ENCODE peak calls at places on chromosomes 1 and 21, in six cellular contexts. One of them, this sample, is unnamed.
A peak's percentile ranks its signal among the peaks of the same experiment; 100 is the strongest.

GRCh38 chr1:150282558-150282958 is 204 bp downstream of the CIART start:
- DNase-seq in left ventricle myocardium inferior: no peak
- DNase-seq in neural progenitor cell: no peak
- DNase-seq in epithelial cell of esophagus: no peak
- DNase-seq in PC-3: no peak
- DNase-seq in psoas muscle: no peak
- DNase-seq in this sample: no peak

GRCh38 chr1:61391730-61392129 is 309.4 kb downstream of the NFIA start:
- DNase-seq in left ventricle myocardium inferior: no peak
- DNase-seq in neural progenitor cell: no peak
- DNase-seq in epithelial cell of esophagus: no peak
- DNase-seq in PC-3: no peak
- DNase-seq in psoas muscle: no peak
- DNase-seq in this sample: no peak

GRCh38 chr1:24463756-24464377 is 38.8 kb upstream of the RCAN3 start:
- DNase-seq in left ventricle myocardium inferior: no peak
- DNase-seq in neural progenitor cell: peak; percentile 52
- DNase-seq in epithelial cell of esophagus: no peak
- DNase-seq in PC-3: no peak
- DNase-seq in psoas muscle: no peak
- DNase-seq in this sample: no peak

GRCh38 chr1:183288583-183288982 is 102.5 kb downstream of the LAMC2 start:
- DNase-seq in left ventricle myocardium inferior: no peak
- DNase-seq in neural progenitor cell: no peak
- DNase-seq in epithelial cell of esophagus: no peak
- DNase-seq in PC-3: no peak
- DNase-seq in psoas muscle: no peak
- DNase-seq in this sample: no peak

GRCh38 chr1:23101101-23101827 is 67.4 kb downstream of the LUZP1 start:
- DNase-seq in left ventricle myocardium inferior: no peak
- DNase-seq in neural progenitor cell: no peak
- DNase-seq in epithelial cell of esophagus: peak; percentile 54
- DNase-seq in PC-3: peak; percentile 30
- DNase-seq in psoas muscle: no peak
- DNase-seq in this sample: no peak

GRCh38 chr1:165762725-165763124 is 5.9 kb downstream of the TMCO1 start:
- DNase-seq in left ventricle myocardium inferior: no peak
- DNase-seq in neural progenitor cell: no peak
- DNase-seq in epithelial cell of esophagus: no peak
- DNase-seq in PC-3: no peak
- DNase-seq in psoas muscle: no peak
- DNase-seq in this sample: no peak

GRCh38 chr1:15668089-15668754 is 15.9 kb upstream of the PLEKHM2 start:
- DNase-seq in left ventricle myocardium inferior: no peak
- DNase-seq in neural progenitor cell: no peak
- DNase-seq in epithelial cell of esophagus: peak; percentile 60
- DNase-seq in PC-3: peak; percentile 18
- DNase-seq in psoas muscle: no peak
- DNase-seq in this sample: no peak

GRCh38 chr1:221708987-221709386 is 32.9 kb downstream of the DUSP10 start:
- DNase-seq in left ventricle myocardium inferior: no peak
- DNase-seq in neural progenitor cell: peak; percentile 68
- DNase-seq in epithelial cell of esophagus: peak; percentile 70
- DNase-seq in PC-3: peak; percentile 52
- DNase-seq in psoas muscle: no peak
- DNase-seq in this sample: peak; percentile 14

GRCh38 chr1:28417441-28418277 is 48.1 kb downstream of the PHACTR4 start:
- DNase-seq in left ventricle myocardium inferior: no peak
- DNase-seq in neural progenitor cell: no peak
- DNase-seq in epithelial cell of esophagus: peak; percentile 98
- DNase-seq in PC-3: peak; percentile 63
- DNase-seq in psoas muscle: no peak
- DNase-seq in this sample: no peak

GRCh38 chr1:213779228-213779627 is 208.5 kb upstream of the PROX1 start:
- DNase-seq in left ventricle myocardium inferior: no peak
- DNase-seq in neural progenitor cell: no peak
- DNase-seq in epithelial cell of esophagus: peak; percentile 63
- DNase-seq in PC-3: peak; percentile 95
- DNase-seq in psoas muscle: no peak
- DNase-seq in this sample: no peak

GRCh38 chr1:51622455-51622913 is 5.6 kb downstream of the OSBPL9 start:
- DNase-seq in left ventricle myocardium inferior: peak; percentile 22
- DNase-seq in neural progenitor cell: no peak
- DNase-seq in epithelial cell of esophagus: peak; percentile 95
- DNase-seq in PC-3: peak; percentile 97
- DNase-seq in psoas muscle: peak; percentile 70
- DNase-seq in this sample: no peak

GRCh38 chr21:43800124-43800523 is 10.7 kb downstream of the RRP1 start:
- DNase-seq in left ventricle myocardium inferior: no peak
- DNase-seq in neural progenitor cell: no peak
- DNase-seq in epithelial cell of esophagus: no peak
- DNase-seq in PC-3: no peak
- DNase-seq in psoas muscle: no peak
- DNase-seq in this sample: no peak

GRCh38 chr1:159015440-159015909 is 5.8 kb downstream of the IFI16 start:
- DNase-seq in left ventricle myocardium inferior: peak; percentile 35
- DNase-seq in neural progenitor cell: no peak
- DNase-seq in epithelial cell of esophagus: peak; percentile 92
- DNase-seq in PC-3: peak; percentile 36
- DNase-seq in psoas muscle: peak; percentile 49
- DNase-seq in this sample: no peak

GRCh38 chr1:182684128-182684828 is at the start of gene RGS8:
- DNase-seq in left ventricle myocardium inferior: no peak
- DNase-seq in neural progenitor cell: peak; percentile 54
- DNase-seq in epithelial cell of esophagus: no peak
- DNase-seq in PC-3: no peak
- DNase-seq in psoas muscle: no peak
- DNase-seq in this sample: no peak

GRCh38 chr21:14557413-14557812 is 11.3 kb upstream of the SAMSN1 start:
- DNase-seq in left ventricle myocardium inferior: no peak
- DNase-seq in neural progenitor cell: no peak
- DNase-seq in epithelial cell of esophagus: no peak
- DNase-seq in PC-3: no peak
- DNase-seq in psoas muscle: no peak
- DNase-seq in this sample: no peak

GRCh38 chr1:8097077-8097799 is 71.1 kb upstream of the ERRFI1 start:
- DNase-seq in left ventricle myocardium inferior: no peak
- DNase-seq in neural progenitor cell: no peak
- DNase-seq in epithelial cell of esophagus: peak; percentile 95
- DNase-seq in PC-3: peak; percentile 98
- DNase-seq in psoas muscle: no peak
- DNase-seq in this sample: no peak

GRCh38 chr21:35294231-35294898 is 245.3 kb upstream of the RUNX1 start:
- DNase-seq in left ventricle myocardium inferior: no peak
- DNase-seq in neural progenitor cell: peak; percentile 21
- DNase-seq in epithelial cell of esophagus: peak; percentile 37
- DNase-seq in PC-3: peak; percentile 50
- DNase-seq in psoas muscle: no peak
- DNase-seq in this sample: no peak

GRCh38 chr1:59520759-59521442 is 224.0 kb downstream of the FGGY start:
- DNase-seq in left ventricle myocardium inferior: no peak
- DNase-seq in neural progenitor cell: no peak
- DNase-seq in epithelial cell of esophagus: no peak
- DNase-seq in PC-3: no peak
- DNase-seq in psoas muscle: no peak
- DNase-seq in this sample: no peak

GRCh38 chr1:225635649-225636048 is 17.3 kb downstream of the ENAH start:
- DNase-seq in left ventricle myocardium inferior: no peak
- DNase-seq in neural progenitor cell: no peak
- DNase-seq in epithelial cell of esophagus: no peak
- DNase-seq in PC-3: no peak
- DNase-seq in psoas muscle: no peak
- DNase-seq in this sample: no peak

GRCh38 chr1:11711490-11711889 is 20.0 kb downstream of the DRAXIN start:
- DNase-seq in left ventricle myocardium inferior: no peak
- DNase-seq in neural progenitor cell: no peak
- DNase-seq in epithelial cell of esophagus: no peak
- DNase-seq in PC-3: no peak
- DNase-seq in psoas muscle: no peak
- DNase-seq in this sample: no peak

GRCh38 chr1:96488777-96489176 is 232.8 kb upstream of the PTBP2 start:
- DNase-seq in left ventricle myocardium inferior: no peak
- DNase-seq in neural progenitor cell: no peak
- DNase-seq in epithelial cell of esophagus: no peak
- DNase-seq in PC-3: no peak
- DNase-seq in psoas muscle: no peak
- DNase-seq in this sample: no peak

GRCh38 chr1:239560921-239561320 is 174.6 kb downstream of the CHRM3 start:
- DNase-seq in left ventricle myocardium inferior: no peak
- DNase-seq in neural progenitor cell: no peak
- DNase-seq in epithelial cell of esophagus: no peak
- DNase-seq in PC-3: no peak
- DNase-seq in psoas muscle: no peak
- DNase-seq in this sample: no peak
- TF ChIP-seq CTCF in left ventricle myocardium inferior: no peak
- TF ChIP-seq CTCF in neural progenitor cell: no peak
- TF ChIP-seq CTCF in epithelial cell of esophagus: no peak
- TF ChIP-seq CTCF in PC-3: no peak
- TF ChIP-seq CTCF in psoas muscle: no peak
- TF ChIP-seq CTCF in this sample: no peak

GRCh38 chr1:39671793-39672550 is at the start of gene NT5C1A:
- DNase-seq in left ventricle myocardium inferior: peak; percentile 76
- DNase-seq in neural progenitor cell: peak; percentile 71
- DNase-seq in epithelial cell of esophagus: no peak
- DNase-seq in PC-3: no peak
- DNase-seq in psoas muscle: peak; percentile 62
- DNase-seq in this sample: no peak

GRCh38 chr1:39670689-39671088 is 1.2 kb downstream of the NT5C1A start:
- DNase-seq in left ventricle myocardium inferior: no peak
- DNase-seq in neural progenitor cell: no peak
- DNase-seq in epithelial cell of esophagus: no peak
- DNase-seq in PC-3: no peak
- DNase-seq in psoas muscle: no peak
- DNase-seq in this sample: no peak

GRCh38 chr1:39673215-39673614 is 1.3 kb upstream of the NT5C1A start:
- DNase-seq in left ventricle myocardium inferior: no peak
- DNase-seq in neural progenitor cell: no peak
- DNase-seq in epithelial cell of esophagus: no peak
- DNase-seq in PC-3: no peak
- DNase-seq in psoas muscle: no peak
- DNase-seq in this sample: no peak

GRCh38 chr1:39671433-39671792 is 494 bp downstream of the NT5C1A start:
- DNase-seq in left ventricle myocardium inferior: peak; percentile 84
- DNase-seq in neural progenitor cell: peak; percentile 69
- DNase-seq in epithelial cell of esophagus: no peak
- DNase-seq in PC-3: no peak
- DNase-seq in psoas muscle: peak; percentile 84
- DNase-seq in this sample: no peak

GRCh38 chr1:39672551-39672947 is 642 bp upstream of the NT5C1A start:
- DNase-seq in left ventricle myocardium inferior: no peak
- DNase-seq in neural progenitor cell: peak; percentile 63
- DNase-seq in epithelial cell of esophagus: no peak
- DNase-seq in PC-3: no peak
- DNase-seq in psoas muscle: no peak
- DNase-seq in this sample: no peak
- TF ChIP-seq CTCF in left ventricle myocardium inferior: peak; percentile 51
- TF ChIP-seq CTCF in neural progenitor cell: peak; percentile 79
- TF ChIP-seq CTCF in epithelial cell of esophagus: no peak
- TF ChIP-seq CTCF in PC-3: peak; percentile 54
- TF ChIP-seq CTCF in psoas muscle: peak; percentile 45
- TF ChIP-seq CTCF in this sample: peak; percentile 57

GRCh38 chr1:222914861-222915632 is 100.2 kb downstream of the DISP1 start:
- DNase-seq in left ventricle myocardium inferior: no peak
- DNase-seq in neural progenitor cell: no peak
- DNase-seq in epithelial cell of esophagus: peak; percentile 80
- DNase-seq in PC-3: peak; percentile 92
- DNase-seq in psoas muscle: no peak
- DNase-seq in this sample: no peak
- TF ChIP-seq CTCF in left ventricle myocardium inferior: no peak
- TF ChIP-seq CTCF in neural progenitor cell: no peak
- TF ChIP-seq CTCF in epithelial cell of esophagus: no peak
- TF ChIP-seq CTCF in PC-3: peak; percentile 41
- TF ChIP-seq CTCF in psoas muscle: no peak
- TF ChIP-seq CTCF in this sample: no peak

GRCh38 chr1:43527111-43527878 is 3.4 kb upstream of the PTPRF start:
- DNase-seq in left ventricle myocardium inferior: peak; percentile 29
- DNase-seq in neural progenitor cell: no peak
- DNase-seq in epithelial cell of esophagus: no peak
- DNase-seq in PC-3: no peak
- DNase-seq in psoas muscle: no peak
- DNase-seq in this sample: no peak
- TF ChIP-seq CTCF in left ventricle myocardium inferior: no peak
- TF ChIP-seq CTCF in neural progenitor cell: no peak
- TF ChIP-seq CTCF in epithelial cell of esophagus: no peak
- TF ChIP-seq CTCF in PC-3: no peak
- TF ChIP-seq CTCF in psoas muscle: no peak
- TF ChIP-seq CTCF in this sample: no peak

GRCh38 chr21:23858878-23859277 is 1748.4 kb downstream of the MRPL39 start:
- DNase-seq in left ventricle myocardium inferior: no peak
- DNase-seq in neural progenitor cell: no peak
- DNase-seq in epithelial cell of esophagus: no peak
- DNase-seq in PC-3: no peak
- DNase-seq in psoas muscle: no peak
- DNase-seq in this sample: no peak

GRCh38 chr21:23853796-23854379 is 1753.4 kb downstream of the MRPL39 start:
- DNase-seq in left ventricle myocardium inferior: no peak
- DNase-seq in neural progenitor cell: no peak
- DNase-seq in epithelial cell of esophagus: peak; percentile 7
- DNase-seq in PC-3: peak; percentile 63
- DNase-seq in psoas muscle: no peak
- DNase-seq in this sample: no peak
- TF ChIP-seq CTCF in left ventricle myocardium inferior: peak; percentile 59
- TF ChIP-seq CTCF in neural progenitor cell: peak; percentile 32
- TF ChIP-seq CTCF in epithelial cell of esophagus: no peak
- TF ChIP-seq CTCF in PC-3: peak; percentile 75
- TF ChIP-seq CTCF in psoas muscle: peak; percentile 16
- TF ChIP-seq CTCF in this sample: peak; percentile 47

GRCh38 chr1:100750002-100750885 is 30.7 kb downstream of the VCAM1 start:
- DNase-seq in left ventricle myocardium inferior: no peak
- DNase-seq in neural progenitor cell: no peak
- DNase-seq in epithelial cell of esophagus: no peak
- DNase-seq in PC-3: no peak
- DNase-seq in psoas muscle: no peak
- DNase-seq in this sample: no peak
- TF ChIP-seq CTCF in left ventricle myocardium inferior: no peak
- TF ChIP-seq CTCF in neural progenitor cell: no peak
- TF ChIP-seq CTCF in epithelial cell of esophagus: no peak
- TF ChIP-seq CTCF in PC-3: peak; percentile 29
- TF ChIP-seq CTCF in psoas muscle: no peak
- TF ChIP-seq CTCF in this sample: no peak

GRCh38 chr1:58422436-58422835 is 124.1 kb downstream of the OMA1 start:
- DNase-seq in left ventricle myocardium inferior: no peak
- DNase-seq in neural progenitor cell: no peak
- DNase-seq in epithelial cell of esophagus: no peak
- DNase-seq in PC-3: no peak
- DNase-seq in psoas muscle: no peak
- DNase-seq in this sample: no peak
- TF ChIP-seq CTCF in left ventricle myocardium inferior: no peak
- TF ChIP-seq CTCF in neural progenitor cell: no peak
- TF ChIP-seq CTCF in epithelial cell of esophagus: no peak
- TF ChIP-seq CTCF in PC-3: no peak
- TF ChIP-seq CTCF in psoas muscle: no peak
- TF ChIP-seq CTCF in this sample: no peak